ENCODE peak calls at places on chromosomes 3 and 15, in eight cellular contexts. One of them, this sample, is unnamed.
A peak's percentile ranks its signal among the peaks of the same experiment; 100 is the strongest.

GRCh38 chr15:92801412-92801773 is 98.7 kb upstream of the CHD2 start:
- DNase-seq in kidney tubule cell: peak; percentile 79
- DNase-seq in stimulated activated CD4-positive, alpha-beta T cell treated with anti-CD3 and anti-CD28 coated beads, Interleukin-12 subunit alpha, Interleukin-12 subunit beta, amount 100 ng/mL, for 4 hours: no peak
- DNase-seq in effector CD8-positive, alpha-beta T cell: no peak
- DNase-seq in progenitor cell of endocrine pancreas: no peak
- DNase-seq in ovary: no peak
- DNase-seq in Jurkat, Clone E6-1: no peak
- DNase-seq in NCI-H524 treated with DMSO at 0.1 percent for 48 hours: no peak
- DNase-seq in this sample: no peak

GRCh38 chr15:50261979-50262378 is 3.5 kb downstream of the HDC start:
- DNase-seq in NCI-H524 treated with DMSO at 0.1 percent for 48 hours: no peak
- DNase-seq in stimulated activated CD4-positive, alpha-beta T cell treated with anti-CD3 and anti-CD28 coated beads, Interleukin-12 subunit alpha, Interleukin-12 subunit beta, amount 100 ng/mL, for 4 hours: no peak
- DNase-seq in progenitor cell of endocrine pancreas: no peak
- DNase-seq in effector CD8-positive, alpha-beta T cell: no peak
- DNase-seq in ovary: no peak
- DNase-seq in Jurkat, Clone E6-1: no peak
- DNase-seq in kidney tubule cell: no peak
- DNase-seq in this sample: peak; percentile 62

GRCh38 chr15:55574096-55574495 is 14.0 kb downstream of the PYGO1 start:
- DNase-seq in ovary: no peak
- DNase-seq in kidney tubule cell: no peak
- DNase-seq in effector CD8-positive, alpha-beta T cell: no peak
- DNase-seq in NCI-H524 treated with DMSO at 0.1 percent for 48 hours: no peak
- DNase-seq in stimulated activated CD4-positive, alpha-beta T cell treated with anti-CD3 and anti-CD28 coated beads, Interleukin-12 subunit alpha, Interleukin-12 subunit beta, amount 100 ng/mL, for 4 hours: no peak
- DNase-seq in progenitor cell of endocrine pancreas: no peak
- DNase-seq in Jurkat, Clone E6-1: no peak
- DNase-seq in this sample: no peak

GRCh38 chr15:57541805-57542504 is 49.7 kb upstream of the MYZAP start:
- DNase-seq in Jurkat, Clone E6-1: peak; percentile 26
- DNase-seq in ovary: peak; percentile 56
- DNase-seq in progenitor cell of endocrine pancreas: peak; percentile 47
- DNase-seq in effector CD8-positive, alpha-beta T cell: no peak
- DNase-seq in NCI-H524 treated with DMSO at 0.1 percent for 48 hours: no peak
- DNase-seq in kidney tubule cell: peak; percentile 66
- DNase-seq in stimulated activated CD4-positive, alpha-beta T cell treated with anti-CD3 and anti-CD28 coated beads, Interleukin-12 subunit alpha, Interleukin-12 subunit beta, amount 100 ng/mL, for 4 hours: peak; percentile 18
- DNase-seq in this sample: no peak

GRCh38 chr3:152539191-152539764 is 270.5 kb downstream of the MBNL1 start:
- DNase-seq in Jurkat, Clone E6-1: peak; percentile 27
- DNase-seq in kidney tubule cell: no peak
- DNase-seq in progenitor cell of endocrine pancreas: no peak
- DNase-seq in effector CD8-positive, alpha-beta T cell: no peak
- DNase-seq in stimulated activated CD4-positive, alpha-beta T cell treated with anti-CD3 and anti-CD28 coated beads, Interleukin-12 subunit alpha, Interleukin-12 subunit beta, amount 100 ng/mL, for 4 hours: no peak
- DNase-seq in NCI-H524 treated with DMSO at 0.1 percent for 48 hours: no peak
- DNase-seq in ovary: no peak
- DNase-seq in this sample: no peak

GRCh38 chr3:123508176-123508575 is 59.3 kb upstream of the ADCY5 start:
- DNase-seq in ovary: no peak
- DNase-seq in progenitor cell of endocrine pancreas: no peak
- DNase-seq in Jurkat, Clone E6-1: no peak
- DNase-seq in NCI-H524 treated with DMSO at 0.1 percent for 48 hours: no peak
- DNase-seq in stimulated activated CD4-positive, alpha-beta T cell treated with anti-CD3 and anti-CD28 coated beads, Interleukin-12 subunit alpha, Interleukin-12 subunit beta, amount 100 ng/mL, for 4 hours: no peak
- DNase-seq in effector CD8-positive, alpha-beta T cell: no peak
- DNase-seq in kidney tubule cell: no peak
- DNase-seq in this sample: no peak

GRCh38 chr3:126501054-126501453 is 16.5 kb downstream of the UROC1 start:
- DNase-seq in effector CD8-positive, alpha-beta T cell: no peak
- DNase-seq in stimulated activated CD4-positive, alpha-beta T cell treated with anti-CD3 and anti-CD28 coated beads, Interleukin-12 subunit alpha, Interleukin-12 subunit beta, amount 100 ng/mL, for 4 hours: no peak
- DNase-seq in kidney tubule cell: no peak
- DNase-seq in Jurkat, Clone E6-1: no peak
- DNase-seq in progenitor cell of endocrine pancreas: no peak
- DNase-seq in NCI-H524 treated with DMSO at 0.1 percent for 48 hours: no peak
- DNase-seq in ovary: no peak
- DNase-seq in this sample: no peak

GRCh38 chr3:71162221-71162620 is 421.3 kb downstream of the FOXP1 start:
- DNase-seq in Jurkat, Clone E6-1: no peak
- DNase-seq in effector CD8-positive, alpha-beta T cell: no peak
- DNase-seq in progenitor cell of endocrine pancreas: no peak
- DNase-seq in stimulated activated CD4-positive, alpha-beta T cell treated with anti-CD3 and anti-CD28 coated beads, Interleukin-12 subunit alpha, Interleukin-12 subunit beta, amount 100 ng/mL, for 4 hours: no peak
- DNase-seq in NCI-H524 treated with DMSO at 0.1 percent for 48 hours: no peak
- DNase-seq in kidney tubule cell: no peak
- DNase-seq in ovary: no peak
- DNase-seq in this sample: no peak

GRCh38 chr3:12139111-12139511 is 19.6 kb downstream of the TIMP4 start:
- DNase-seq in stimulated activated CD4-positive, alpha-beta T cell treated with anti-CD3 and anti-CD28 coated beads, Interleukin-12 subunit alpha, Interleukin-12 subunit beta, amount 100 ng/mL, for 4 hours: no peak
- DNase-seq in kidney tubule cell: peak; percentile 30
- DNase-seq in progenitor cell of endocrine pancreas: no peak
- DNase-seq in NCI-H524 treated with DMSO at 0.1 percent for 48 hours: no peak
- DNase-seq in effector CD8-positive, alpha-beta T cell: no peak
- DNase-seq in ovary: peak; percentile 40
- DNase-seq in Jurkat, Clone E6-1: no peak
- DNase-seq in this sample: no peak

GRCh38 chr15:83504365-83504764 is 57.2 kb downstream of the SH3GL3 start:
- DNase-seq in Jurkat, Clone E6-1: no peak
- DNase-seq in NCI-H524 treated with DMSO at 0.1 percent for 48 hours: no peak
- DNase-seq in effector CD8-positive, alpha-beta T cell: no peak
- DNase-seq in progenitor cell of endocrine pancreas: no peak
- DNase-seq in ovary: no peak
- DNase-seq in kidney tubule cell: peak; percentile 25
- DNase-seq in stimulated activated CD4-positive, alpha-beta T cell treated with anti-CD3 and anti-CD28 coated beads, Interleukin-12 subunit alpha, Interleukin-12 subunit beta, amount 100 ng/mL, for 4 hours: no peak
- DNase-seq in this sample: no peak

GRCh38 chr15:74122403-74123130 is 7.8 kb upstream of the ISLR2 start:
- DNase-seq in Jurkat, Clone E6-1: no peak
- DNase-seq in ovary: no peak
- DNase-seq in NCI-H524 treated with DMSO at 0.1 percent for 48 hours: no peak
- DNase-seq in progenitor cell of endocrine pancreas: no peak
- DNase-seq in kidney tubule cell: no peak
- DNase-seq in stimulated activated CD4-positive, alpha-beta T cell treated with anti-CD3 and anti-CD28 coated beads, Interleukin-12 subunit alpha, Interleukin-12 subunit beta, amount 100 ng/mL, for 4 hours: no peak
- DNase-seq in effector CD8-positive, alpha-beta T cell: no peak
- DNase-seq in this sample: no peak

GRCh38 chr3:155983834-155984474 is 113.5 kb downstream of the GMPS start:
- DNase-seq in stimulated activated CD4-positive, alpha-beta T cell treated with anti-CD3 and anti-CD28 coated beads, Interleukin-12 subunit alpha, Interleukin-12 subunit beta, amount 100 ng/mL, for 4 hours: no peak
- DNase-seq in NCI-H524 treated with DMSO at 0.1 percent for 48 hours: no peak
- DNase-seq in kidney tubule cell: no peak
- DNase-seq in progenitor cell of endocrine pancreas: no peak
- DNase-seq in ovary: no peak
- DNase-seq in Jurkat, Clone E6-1: peak; percentile 12
- DNase-seq in effector CD8-positive, alpha-beta T cell: no peak
- DNase-seq in this sample: no peak

GRCh38 chr3:13689373-13690265 is 140.7 kb downstream of the FBLN2 start:
- DNase-seq in ovary: no peak
- DNase-seq in progenitor cell of endocrine pancreas: no peak
- DNase-seq in effector CD8-positive, alpha-beta T cell: no peak
- DNase-seq in Jurkat, Clone E6-1: no peak
- DNase-seq in stimulated activated CD4-positive, alpha-beta T cell treated with anti-CD3 and anti-CD28 coated beads, Interleukin-12 subunit alpha, Interleukin-12 subunit beta, amount 100 ng/mL, for 4 hours: no peak
- DNase-seq in kidney tubule cell: no peak
- DNase-seq in NCI-H524 treated with DMSO at 0.1 percent for 48 hours: peak; percentile 62
- DNase-seq in this sample: no peak

GRCh38 chr15:78109156-78109555 is 16.8 kb downstream of the SH2D7 start:
- DNase-seq in stimulated activated CD4-positive, alpha-beta T cell treated with anti-CD3 and anti-CD28 coated beads, Interleukin-12 subunit alpha, Interleukin-12 subunit beta, amount 100 ng/mL, for 4 hours: no peak
- DNase-seq in Jurkat, Clone E6-1: no peak
- DNase-seq in effector CD8-positive, alpha-beta T cell: no peak
- DNase-seq in NCI-H524 treated with DMSO at 0.1 percent for 48 hours: no peak
- DNase-seq in kidney tubule cell: no peak
- DNase-seq in ovary: no peak
- DNase-seq in progenitor cell of endocrine pancreas: no peak
- DNase-seq in this sample: no peak

GRCh38 chr3:149307435-149307783 is 26.0 kb downstream of the TM4SF18 start:
- DNase-seq in kidney tubule cell: no peak
- DNase-seq in progenitor cell of endocrine pancreas: no peak
- DNase-seq in NCI-H524 treated with DMSO at 0.1 percent for 48 hours: no peak
- DNase-seq in effector CD8-positive, alpha-beta T cell: no peak
- DNase-seq in stimulated activated CD4-positive, alpha-beta T cell treated with anti-CD3 and anti-CD28 coated beads, Interleukin-12 subunit alpha, Interleukin-12 subunit beta, amount 100 ng/mL, for 4 hours: no peak
- DNase-seq in Jurkat, Clone E6-1: no peak
- DNase-seq in ovary: no peak
- DNase-seq in this sample: no peak